ENCODE peak calls at places on chromosome 14, in four cellular contexts. S, E, U and M are unnamed samples.

GRCh38 chr14:44657688-44658388 is 150.8 kb upstream of the FSCB start:
- DNase-seq in E (no peak), U (no peak), S (no peak), M (no peak)

GRCh38 chr14:21825147-21825743 is 151.6 kb upstream of the OR4E1 start:
- DNase-seq in S (no peak), E (no peak), U (no peak), M (no peak)

GRCh38 chr14:24881496-24881895 is 168.5 kb downstream of the STXBP6 start:
- DNase-seq in E (no peak), S (no peak), U (no peak), M (no peak)

GRCh38 chr14:87111741-87112140 is 881.2 kb downstream of the GALC start:
- DNase-seq in U (no peak), E (no peak), S (no peak), M (no peak)

GRCh38 chr14:78836777-78837176 is 666.6 kb downstream of the NRXN3 start:
- DNase-seq in U (peak), E (peak), S (no peak), M (no peak)

GRCh38 chr14:22485178-22485577 is 103.8 kb downstream of the DAD1 start:
- DNase-seq in U (no peak), E (no peak), S (no peak), M (no peak)

GRCh38 chr14:100052819-100053218 is 12.4 kb upstream of the EVL start:
- DNase-seq in S (no peak), U (no peak), E (no peak), M (no peak)

GRCh38 chr14:105256292-105256960 is 8.1 kb downstream of the BTBD6 start:
- DNase-seq in S (no peak), U (no peak), E (no peak), M (no peak)

GRCh38 chr14:61531741-61532505 is 163.4 kb upstream of the HIF1A start:
- DNase-seq in S (no peak), U (no peak), E (no peak), M (no peak)

GRCh38 chr14:67268456-67269115 is 27.4 kb downstream of the PALS1 start:
- DNase-seq in U (no peak), E (no peak), S (no peak), M (no peak)

GRCh38 chr14:97641827-97642226 is 844.6 kb downstream of the VRK1 start:
- DNase-seq in E (no peak), U (no peak), S (no peak), M (no peak)

GRCh38 chr14:95273041-95273978 is 46.4 kb downstream of the CLMN start:
- DNase-seq in E (no peak), U (no peak), S (no peak), M (no peak)

GRCh38 chr14:103540816-103541493 is 12.0 kb downstream of the TRMT61A start:
- DNase-seq in S (peak), U (no peak), E (no peak), M (no peak)

GRCh38 chr14:36662543-36663403 is 1.1 kb downstream of the PAX9 start:
- DNase-seq in E (no peak), U (no peak), S (no peak), M (no peak)

GRCh38 chr14:100688051-100688450 is 38.6 kb upstream of the DLK1 start:
- DNase-seq in S (no peak), E (no peak), U (no peak), M (no peak)

GRCh38 chr14:38405851-38406630 is 150.1 kb upstream of the CLEC14A start:
- DNase-seq in U (no peak), E (no peak), S (no peak), M (no peak)

GRCh38 chr14:55103005-55103640 is 25.9 kb upstream of the LGALS3 start:
- DNase-seq in S (peak), E (no peak), U (peak), M (peak)
- TF ChIP-seq POLR2AphosphoS5 in S (peak), E (no peak), U (peak), M (peak)

GRCh38 chr14:50759800-50760543 is 71.0 kb downstream of the NIN start:
- DNase-seq in E (no peak), S (no peak), U (no peak), M (no peak)

GRCh38 chr14:50762001-50762930 is 68.7 kb downstream of the NIN start:
- DNase-seq in S (no peak), U (no peak), E (no peak), M (no peak)

GRCh38 chr14:50762931-50763300 is 68.0 kb downstream of the NIN start:
- DNase-seq in E (no peak), S (no peak), U (no peak), M (no peak)

GRCh38 chr14:50766338-50766886 is 64.5 kb downstream of the NIN start:
- DNase-seq in U (no peak), S (no peak), E (no peak), M (no peak)

GRCh38 chr14:50763386-50764007 is 67.5 kb downstream of the NIN start:
- DNase-seq in S (no peak), E (no peak), U (no peak), M (no peak)
- TF ChIP-seq POLR2AphosphoS5 in S (no peak), E (no peak), U (no peak), M (no peak)

GRCh38 chr14:75128596-75128990 is 1.7 kb upstream of the NEK9 start:
- DNase-seq in E (no peak), S (no peak), U (no peak), M (no peak)

GRCh38 chr14:75134644-75135043 is 7.8 kb upstream of the NEK9 start:
- DNase-seq in U (no peak), S (no peak), E (no peak), M (no peak)

GRCh38 chr14:75133597-75133996 is 6.7 kb upstream of the NEK9 start:
- DNase-seq in U (no peak), S (no peak), E (no peak), M (no peak)

GRCh38 chr14:75127903-75128595 is 1.2 kb upstream of the NEK9 start:
- DNase-seq in U (no peak), S (no peak), E (no peak), M (no peak)

DNA sequence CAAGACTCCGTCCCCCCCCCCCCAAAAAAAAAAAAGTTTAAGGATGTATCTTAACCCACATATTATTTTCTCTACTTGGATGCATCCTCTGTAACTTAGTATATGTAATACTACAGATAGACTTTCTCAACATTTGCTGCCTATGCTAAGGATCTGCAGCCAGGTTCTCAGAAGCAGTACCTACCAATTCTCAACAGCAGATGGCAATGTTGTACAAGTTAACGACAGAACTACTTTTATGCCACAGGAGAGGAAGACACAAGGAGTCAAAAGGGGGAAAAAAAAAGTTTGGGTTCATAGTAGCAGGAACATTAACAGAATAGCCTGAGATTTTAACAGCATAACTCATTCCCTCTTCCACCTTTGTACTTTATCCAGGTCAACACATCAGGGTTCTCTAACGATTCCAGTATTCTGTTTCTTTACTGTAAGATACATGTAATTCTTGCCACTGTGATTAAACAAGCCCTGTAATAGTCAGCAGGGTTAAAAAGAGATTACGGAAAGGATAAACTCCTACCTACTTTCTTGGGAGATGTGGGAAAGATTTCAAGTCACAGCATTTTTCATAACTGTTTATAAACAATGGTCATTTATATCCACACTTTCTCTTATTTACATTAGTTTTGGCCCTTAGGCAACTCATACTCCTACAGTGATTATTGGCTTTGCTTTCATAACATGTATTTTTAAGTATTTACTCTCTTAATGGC is 5.7 kb upstream of the NEK9 start:
- DNase-seq in U (no peak), S (no peak), E (no peak), M (no peak)
- TF ChIP-seq POLR2AphosphoS5 in U (no peak), S (no peak), E (no peak), M (peak)

DNA sequence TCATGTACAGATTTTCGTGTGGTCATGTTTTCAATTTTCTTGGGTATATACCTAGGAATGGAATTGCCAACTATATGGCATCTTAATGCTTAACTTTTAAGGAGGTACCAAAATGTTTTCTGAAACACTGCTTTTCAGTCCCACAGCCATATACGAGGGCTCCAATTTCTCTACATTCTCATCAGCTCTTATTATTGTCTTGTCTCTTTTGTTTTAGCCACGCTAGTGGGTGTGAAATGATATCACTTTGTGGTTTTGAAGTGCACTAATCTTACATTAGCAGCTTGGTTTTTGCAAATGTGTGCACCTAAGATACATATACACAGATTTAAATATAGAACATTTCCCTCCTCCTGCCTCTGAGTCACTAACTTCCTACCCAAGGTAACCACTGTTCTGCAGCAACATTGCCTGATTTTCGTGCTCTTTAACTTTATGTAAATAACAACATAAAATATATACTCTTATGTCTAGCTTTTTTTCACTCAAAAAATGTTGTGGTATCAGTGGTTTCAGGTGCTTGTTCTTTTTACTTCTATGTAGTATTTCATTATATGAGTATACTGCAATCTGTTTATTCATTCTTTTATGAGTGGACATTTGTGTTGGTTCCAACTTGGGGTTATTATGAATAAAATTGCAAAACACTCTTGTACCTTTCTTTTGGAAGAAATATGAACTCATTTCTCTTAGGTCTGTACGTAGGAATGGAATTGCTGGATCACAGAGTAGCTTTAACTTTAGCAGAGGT is 73.1 kb downstream of the ZFP36L1 start:
- DNase-seq in S (no peak), U (no peak), E (no peak), M (no peak)
- TF ChIP-seq POLR2AphosphoS5 in S (no peak), U (no peak), E (no peak), M (no peak)

DNA sequence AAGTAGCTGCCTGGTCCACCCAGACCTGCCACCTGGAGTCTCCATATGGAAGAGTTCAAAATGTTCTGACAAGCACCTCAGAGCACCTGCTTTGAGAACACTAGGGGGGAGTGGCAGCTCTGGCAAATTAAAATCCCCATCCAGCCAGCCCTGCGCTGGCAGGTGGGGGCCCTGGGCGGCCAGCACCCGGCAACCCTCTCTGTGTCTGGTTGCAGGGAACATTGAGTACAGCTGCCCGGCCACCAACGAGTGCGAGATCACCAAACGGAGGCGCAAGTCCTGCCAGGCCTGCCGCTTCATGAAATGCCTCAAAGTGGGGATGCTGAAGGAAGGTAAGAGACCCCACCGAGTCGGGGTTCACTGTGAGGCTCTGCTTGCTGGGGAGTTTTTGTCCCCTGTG is 86.4 kb downstream of the ESRRB start:
- DNase-seq in E (no peak), U (no peak), S (no peak), M (no peak)
- TF ChIP-seq POLR2AphosphoS5 in E (no peak), U (no peak), S (no peak), M (no peak)

DNA sequence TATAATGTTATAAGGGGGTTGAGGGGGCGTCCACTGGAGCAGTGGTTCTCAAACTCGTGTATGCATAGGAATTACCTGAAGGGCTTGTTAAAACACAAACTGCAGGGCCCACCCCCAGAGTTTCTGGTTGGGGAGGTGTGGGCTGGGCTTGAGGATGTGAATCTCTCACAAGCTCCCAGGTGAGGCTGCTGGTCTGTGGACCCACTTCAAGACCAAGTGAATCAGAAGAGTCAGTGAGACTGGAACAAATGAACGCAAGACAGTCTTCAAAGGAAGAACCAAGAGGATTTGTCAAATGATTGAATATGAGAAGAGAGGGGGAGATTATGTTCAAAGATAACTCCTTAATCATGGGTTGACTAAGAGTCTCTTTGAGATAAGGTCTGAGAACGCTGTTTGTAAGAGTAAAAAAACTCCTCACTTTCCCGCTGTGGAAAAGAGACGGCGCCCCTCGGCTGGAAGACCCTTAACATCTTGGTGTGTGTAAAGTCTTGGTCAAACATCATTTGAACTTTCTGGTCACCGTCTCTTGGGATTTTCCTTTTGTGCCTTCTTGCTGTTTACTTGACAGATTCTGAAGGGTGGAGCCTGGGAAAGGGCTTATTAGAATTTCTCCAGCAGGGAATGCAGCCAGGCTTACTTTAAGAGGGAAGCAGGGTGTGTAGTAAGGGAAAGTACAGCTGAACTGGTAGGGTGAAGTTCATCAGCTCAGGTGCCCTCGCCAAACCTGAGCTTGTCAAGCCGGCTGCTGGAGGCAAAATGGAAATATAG is 5.3 kb upstream of the FOXN3 start:
- DNase-seq in U (peak), E (no peak), S (peak), M (no peak)
- TF ChIP-seq POLR2AphosphoS5 in U (peak), E (no peak), S (no peak), M (no peak)

GRCh38 chr14:73644531-73645247 is at the start of gene DNAL1:
- DNase-seq in U (peak), E (peak), S (peak), M (peak)

GRCh38 chr14:73637830-73638229 is 7.0 kb upstream of the DNAL1 start:
- DNase-seq in U (no peak), E (no peak), S (no peak), M (no peak)

GRCh38 chr14:73645248-73645610 is 443 bp downstream of the DNAL1 start:
- DNase-seq in U (no peak), E (no peak), S (no peak), M (no peak)

GRCh38 chr14:73640796-73641195 is 4.0 kb upstream of the DNAL1 start:
- DNase-seq in S (no peak), U (no peak), E (no peak), M (no peak)
- TF ChIP-seq POLR2AphosphoS5 in S (no peak), U (no peak), E (no peak), M (no peak)

DNA sequence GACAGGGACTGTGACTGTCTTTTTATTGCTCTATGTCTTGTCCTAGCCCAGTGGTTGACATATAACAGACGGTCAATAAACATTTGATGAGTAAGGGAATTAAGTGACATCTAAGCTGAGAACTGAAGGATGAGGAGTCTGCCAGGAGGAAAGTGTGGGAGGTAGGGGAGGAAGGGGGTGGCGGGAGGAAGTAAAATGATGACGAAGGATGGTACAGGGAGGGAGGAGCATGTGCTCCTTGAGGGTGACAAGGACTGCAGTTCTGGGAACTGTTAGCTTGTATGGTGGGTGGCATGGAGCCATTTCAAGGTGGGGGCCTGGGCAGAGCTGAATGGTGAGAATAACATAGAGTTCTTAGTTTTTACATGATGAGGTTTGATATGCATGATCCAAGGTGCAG is 64.4 kb downstream of the RGS6 start:
- DNase-seq in U (no peak), E (no peak), S (no peak), M (no peak)
- TF ChIP-seq POLR2AphosphoS5 in U (no peak), E (no peak), S (no peak), M (no peak)

DNA sequence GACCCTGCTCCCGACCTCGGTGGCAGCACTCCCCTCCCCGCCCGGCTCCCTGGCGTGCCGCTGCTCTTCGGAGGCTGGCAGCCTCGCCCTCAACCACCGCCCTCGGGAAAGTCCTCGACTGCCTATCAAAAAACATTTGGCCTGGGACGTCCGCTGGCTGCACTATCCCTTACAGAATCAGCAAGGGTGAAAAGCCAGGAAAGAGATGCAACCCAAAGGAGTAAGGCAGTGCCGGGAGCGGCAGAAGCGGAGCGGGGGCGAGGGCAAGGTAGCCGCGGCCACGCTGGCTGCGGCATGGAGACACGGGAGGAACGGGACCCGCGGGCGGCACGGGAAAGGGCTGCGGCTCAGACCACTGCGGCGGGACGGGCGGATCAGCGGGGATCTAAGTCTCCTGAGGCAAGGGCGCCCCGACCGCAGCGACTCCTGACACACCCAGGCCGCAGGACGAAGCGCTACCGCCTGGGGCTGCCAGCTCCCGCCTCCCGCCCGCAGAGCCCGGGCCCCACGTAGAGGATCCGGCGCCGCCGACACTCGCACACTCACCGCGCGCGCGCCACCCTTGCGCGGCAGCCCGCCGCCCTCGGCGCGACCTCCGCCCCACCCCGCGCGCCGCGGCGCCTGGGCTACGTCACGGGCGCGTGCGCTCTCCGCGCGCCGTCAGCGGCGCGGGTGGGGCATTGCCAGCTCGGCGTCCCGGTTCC is at the start of the genes BBOF1 and ENTPD5:
- DNase-seq in S (peak), U (peak), E (peak), M (peak)
- TF ChIP-seq POLR2AphosphoS5 in S (peak), U (peak), E (peak), M (peak)

GRCh38 chr14:64563696-64564095 is 13.9 kb downstream of the PPP1R36 start:
- DNase-seq in S (no peak), E (no peak), U (no peak), M (no peak)
- TF ChIP-seq POLR2AphosphoS5 in S (no peak), E (no peak), U (no peak), M (no peak)